ENCODE peak calls at places on chromosomes 2 and 18, in eight cellular contexts. E is stromal cell of bone marrow; J is iris pigment epithelial cell; I is NCI-H2029; P is IMR-90; N is naive thymus-derived CD8-positive, alpha-beta T cell; U is posterior cingulate gyrus; Q is cardiac muscle cell. B is an unnamed sample.

GRCh38 chr2:20584045-20584636 is 66.8 kb downstream of the HS1BP3 start:
- DNase-seq in Q (no peak), U (no peak), I (no peak), E (no peak), N (no peak), J (no peak), P (no peak), B (no peak)

GRCh38 chr2:11588228-11589110 is 54.6 kb downstream of the GREB1 start:
- DNase-seq in N (no peak), E (no peak), J (no peak), P (no peak), I (no peak), U (no peak), Q (no peak), B (no peak)

GRCh38 chr2:151857650-151858049 is 29.4 kb upstream of the ARL5A start:
- DNase-seq in P (no peak), I (no peak), N (no peak), Q (no peak), U (no peak), J (no peak), E (no peak), B (no peak)

GRCh38 chr18:13584826-13585225 is 141.5 kb downstream of the FAM210A start:
- DNase-seq in E (no peak), Q (peak), J (no peak), P (no peak), U (no peak), N (no peak), I (no peak), B (no peak)

GRCh38 chr2:235283246-235283645 is 210.6 kb upstream of the AGAP1 start:
- DNase-seq in Q (peak), P (no peak), U (no peak), J (no peak), N (no peak), E (peak), I (no peak), B (no peak)

GRCh38 chr2:68774569-68775271 is 40.1 kb downstream of the ARHGAP25 start:
- DNase-seq in I (no peak), U (no peak), J (no peak), E (no peak), N (peak), Q (peak), P (peak), B (no peak)

GRCh38 chr2:222939208-222939846 is 78.5 kb downstream of the ACSL3 start:
- DNase-seq in I (no peak), P (peak), N (no peak), J (peak), Q (peak), U (no peak), E (peak), B (peak)

GRCh38 chr2:231547315-231548110 is 17.3 kb upstream of the NMUR1 start:
- DNase-seq in N (no peak), U (no peak), E (no peak), Q (no peak), J (no peak), P (no peak), I (no peak), B (no peak)

GRCh38 chr2:190637903-190638618 is 10.8 kb upstream of the NAB1 start:
- DNase-seq in P (no peak), I (no peak), U (no peak), J (peak), E (no peak), Q (peak), N (no peak), B (no peak)

GRCh38 chr2:69902213-69902922 is 8.6 kb downstream of the SNRNP27 start:
- DNase-seq in Q (no peak), P (no peak), E (no peak), U (no peak), J (no peak), N (no peak), I (no peak), B (no peak)

GRCh38 chr2:195238366-195238765 is 418.7 kb upstream of the SLC39A10 start:
- DNase-seq in N (no peak), E (no peak), Q (no peak), J (no peak), U (no peak), I (no peak), P (no peak), B (no peak)

GRCh38 chr2:226625951-226626350 is 173.7 kb downstream of the IRS1 start:
- DNase-seq in E (no peak), N (no peak), I (no peak), J (no peak), U (no peak), P (no peak), Q (no peak), B (no peak)

GRCh38 chr2:60152226-60152833 is 401.1 kb downstream of the BCL11A start:
- DNase-seq in Q (peak), P (peak), U (no peak), N (no peak), E (no peak), I (no peak), J (peak), B (no peak)

GRCh38 chr2:197121255-197121654 is 189.3 kb downstream of the ANKRD44 start:
- DNase-seq in I (no peak), P (no peak), U (no peak), Q (no peak), N (no peak), J (no peak), E (no peak), B (no peak)

GRCh38 chr2:85956647-85957039 is 67.9 kb upstream of the ST3GAL5 start:
- DNase-seq in Q (no peak), U (no peak), P (no peak), E (no peak), I (no peak), J (no peak), N (no peak), B (no peak)

GRCh38 chr2:176637497-176638166 is 368.4 kb downstream of the MTX2 start:
- DNase-seq in U (no peak), I (peak), J (peak), Q (peak), E (peak), N (no peak), P (peak), B (no peak)